ENCODE peak calls at places on chromosome 17, in six cellular contexts. Y, X, P, J, D and C are unnamed samples.

GRCh38 chr17:3897731-3898130 is 4.9 kb upstream of the CAMKK1 start:
- DNase-seq in Y (no peak), X (no peak), P (no peak), J (no peak), D (no peak), C (no peak)

GRCh38 chr17:16046966-16047365 is 47.3 kb downstream of the TTC19 start:
- DNase-seq in Y (no peak), X (no peak), P (no peak), J (no peak), D (no peak), C (peak; percentile 45)

GRCh38 chr17:1605681-1606351 is 22.8 kb downstream of the SLC43A2 start:
- DNase-seq in Y (no peak), X (no peak), P (no peak), J (no peak), D (no peak), C (no peak)

GRCh38 chr17:9987779-9988585 is 82.9 kb upstream of the RCVRN start:
- DNase-seq in Y (no peak), X (no peak), P (peak; percentile 72), J (no peak), D (peak; percentile 42), C (peak; percentile 40)

GRCh38 chr17:57406131-57406980 is 150.0 kb downstream of the MSI2 start:
- DNase-seq in Y (peak; percentile 8), X (peak; percentile 77), P (no peak), J (no peak), D (no peak), C (peak; percentile 70)

GRCh38 chr17:43627657-43628650 is 33.8 kb downstream of the MEOX1 start:
- DNase-seq in Y (no peak), X (no peak), P (no peak), J (no peak), D (no peak), C (peak; percentile 49)

GRCh38 chr17:75601057-75601987 is 13.7 kb downstream of the MYO15B start:
- DNase-seq in Y (no peak), X (peak; percentile 42), P (no peak), J (peak; percentile 68), D (peak; percentile 29), C (peak; percentile 29)

GRCh38 chr17:1377334-1377733 is 22.7 kb downstream of the YWHAE start:
- DNase-seq in Y (no peak), X (no peak), P (no peak), J (no peak), D (no peak), C (no peak)

DNA sequence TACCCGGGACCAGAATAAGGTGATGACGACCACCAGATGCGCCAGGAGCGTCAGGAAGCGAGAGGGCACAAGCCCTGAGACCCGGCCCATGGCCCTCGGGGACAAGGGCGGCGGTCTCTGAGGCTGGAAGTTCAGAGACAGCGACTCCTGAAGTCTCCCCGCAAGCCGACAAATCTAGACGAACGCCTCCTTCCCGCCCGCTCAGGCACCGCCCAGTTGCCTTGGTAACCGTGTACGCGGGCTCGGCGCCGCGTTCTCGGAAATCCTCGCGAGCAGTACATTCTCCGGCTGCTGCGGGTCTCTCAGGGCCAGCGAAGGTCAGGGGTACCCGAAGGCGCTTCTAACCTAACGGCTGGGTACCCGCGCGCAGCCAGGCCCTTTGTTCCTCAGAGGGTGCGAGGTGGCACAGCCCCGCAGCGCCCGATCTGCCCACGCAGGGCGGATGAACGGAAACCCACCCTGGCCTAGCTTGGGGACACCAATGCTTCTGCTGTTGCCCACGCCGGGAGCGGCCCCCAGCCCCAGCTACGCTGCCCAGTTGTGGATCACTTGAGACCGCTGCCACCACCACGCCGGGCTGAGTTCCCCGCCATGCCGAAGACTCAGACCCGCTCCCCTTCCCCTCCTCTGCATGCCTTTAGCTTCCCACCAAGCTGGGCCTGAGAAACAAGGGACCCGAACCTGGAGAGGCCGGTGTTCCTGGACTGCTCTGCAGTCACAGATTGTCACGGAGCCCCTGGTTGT is at the start of gene TMEM107:
- DNase-seq in Y (no peak), X (peak; percentile 82), P (peak; percentile 90), J (peak; percentile 94), D (peak; percentile 77), C (peak; percentile 83)
- TF ChIP-seq CTCF in Y (no peak), X (no peak), P (no peak), J (peak; percentile 10), D (no peak), C (peak; percentile 12)

GRCh38 chr17:12549499-12549901 is 116.2 kb upstream of the MYOCD start:
- DNase-seq in Y (no peak), X (no peak), P (no peak), J (no peak), D (no peak), C (peak; percentile 49)
- H3K4me3 ChIP-seq in Y (no peak overlapping the region), X (no peak overlapping the region), P (no peak overlapping the region), J (no peak overlapping the region), D (no peak overlapping the region), C (no peak overlapping the region)

GRCh38 chr17:82097919-82098168 is 192 bp downstream of the FASN start:
- DNase-seq in Y (no peak), X (no peak), P (no peak), J (no peak), D (no peak), C (no peak)

GRCh38 chr17:82096709-82097186 is 1.3 kb downstream of the FASN start:
- DNase-seq in Y (no peak), X (no peak), P (peak; percentile 50), J (no peak), D (no peak), C (no peak)

GRCh38 chr17:82098939-82099765 is 1.1 kb upstream of the FASN start:
- DNase-seq in Y (no peak), X (no peak), P (peak; percentile 67), J (no peak), D (no peak), C (no peak)

GRCh38 chr17:82097187-82097918 is 683 bp downstream of the FASN start:
- DNase-seq in Y (peak; percentile 4), X (no peak), P (peak; percentile 71), J (no peak), D (peak; percentile 42), C (peak; percentile 71)

DNA sequence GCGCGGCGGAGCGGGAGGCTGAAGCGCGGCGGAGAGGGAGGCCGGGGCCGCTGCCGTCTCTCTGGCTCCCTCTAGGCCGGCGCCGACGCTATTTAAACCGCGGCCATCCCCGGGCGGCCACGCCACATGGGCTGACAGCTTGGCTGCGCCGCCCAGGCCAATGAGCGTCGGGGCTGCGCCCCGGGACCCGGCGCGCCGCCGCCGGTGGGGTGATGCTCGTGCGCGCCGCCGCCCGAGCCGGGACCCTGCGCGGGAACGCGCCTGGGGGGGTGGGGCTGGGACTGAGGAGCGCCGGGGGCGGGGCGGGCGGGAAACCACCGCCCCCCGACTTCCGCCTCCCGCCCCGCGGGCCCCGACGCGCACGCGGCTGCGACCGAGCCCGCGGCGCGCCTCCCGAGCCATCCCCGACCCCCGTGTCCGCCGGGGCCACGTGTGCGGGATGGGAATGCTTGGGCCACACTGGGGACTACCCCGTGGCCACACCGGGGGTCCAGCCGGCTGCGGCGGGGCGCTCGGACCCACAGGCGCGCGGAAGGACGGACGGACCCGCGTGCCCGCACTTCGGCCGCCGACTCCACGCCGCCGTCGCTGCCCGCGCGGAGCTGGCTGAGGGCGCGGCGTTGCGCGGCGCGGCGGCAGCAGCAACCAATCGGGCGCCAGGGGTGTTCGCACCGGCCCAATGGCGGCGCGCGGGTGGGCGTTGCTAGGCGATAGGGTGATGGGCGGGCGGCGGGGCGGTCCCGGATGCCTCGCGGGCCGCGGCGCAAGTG is at the start of gene FASN:
- DNase-seq in Y (peak; percentile 73), X (peak; percentile 90), P (peak; percentile 97), J (peak; percentile 95), D (peak; percentile 93), C (peak; percentile 96)
- TF ChIP-seq CTCF in Y (peak; percentile 57), X (peak; percentile 34), P (peak; percentile 45), J (peak; percentile 68), D (peak; percentile 27), C (peak; percentile 29)

GRCh38 chr17:78367193-78367592 is 7.3 kb upstream of the SOCS3 start:
- DNase-seq in Y (no peak), X (no peak), P (no peak), J (no peak), D (no peak), C (no peak)

GRCh38 chr17:78365561-78366108 is 5.8 kb upstream of the SOCS3 start:
- DNase-seq in Y (no peak), X (no peak), P (no peak), J (peak; percentile 68), D (no peak), C (peak; percentile 72)

GRCh38 chr17:78364436-78365281 is 4.8 kb upstream of the SOCS3 start:
- DNase-seq in Y (no peak), X (no peak), P (no peak), J (no peak), D (no peak), C (peak; percentile 53)

GRCh38 chr17:78368348-78368747 is 8.5 kb upstream of the SOCS3 start:
- DNase-seq in Y (no peak), X (no peak), P (no peak), J (no peak), D (no peak), C (no peak)

GRCh38 chr17:78366109-78366848 is 6.4 kb upstream of the SOCS3 start:
- DNase-seq in Y (no peak), X (no peak), P (no peak), J (no peak), D (no peak), C (peak; percentile 80)
- H3K4me3 ChIP-seq in Y (no peak overlapping the region), X (no peak overlapping the region), P (no peak overlapping the region), J (no peak overlapping the region), D (no peak overlapping the region), C (no peak overlapping the region)

DNA sequence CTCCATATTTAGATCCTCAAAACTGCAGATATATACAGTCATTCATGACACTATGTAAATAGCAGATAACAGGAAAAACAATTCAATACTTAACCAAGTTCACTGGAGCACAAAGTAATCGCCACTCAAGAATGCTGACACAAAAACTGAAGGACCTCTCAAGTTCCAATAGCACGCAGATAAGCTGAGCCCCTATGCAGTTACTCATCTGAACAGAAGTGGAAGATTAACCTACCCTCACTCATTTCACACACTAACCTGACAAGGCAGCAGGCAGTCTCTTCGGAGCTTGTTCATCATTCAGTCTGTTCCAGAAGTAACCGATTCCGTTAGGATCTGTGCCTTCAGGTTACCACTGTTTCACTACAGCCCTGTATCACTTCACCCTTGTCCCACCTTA is 6.0 kb downstream of the HELZ start:
- DNase-seq in Y (no peak), X (no peak), P (no peak), J (no peak), D (no peak), C (no peak)
- TF ChIP-seq CTCF in Y (no peak), X (no peak), P (no peak), J (no peak), D (no peak), C (no peak)

GRCh38 chr17:64164592-64165285 is 34.8 kb upstream of the ERN1 start:
- DNase-seq in Y (no peak), X (no peak), P (no peak), J (no peak), D (no peak), C (no peak)

GRCh38 chr17:64161380-64161779 is 31.4 kb upstream of the ERN1 start:
- DNase-seq in Y (no peak), X (no peak), P (no peak), J (no peak), D (no peak), C (peak; percentile 84)

GRCh38 chr17:64163468-64163867 is 33.5 kb upstream of the ERN1 start:
- DNase-seq in Y (no peak), X (no peak), P (no peak), J (peak; percentile 48), D (no peak), C (no peak)

GRCh38 chr17:64160378-64160777 is 30.4 kb upstream of the ERN1 start:
- DNase-seq in Y (peak; percentile 58), X (no peak), P (no peak), J (peak; percentile 43), D (peak; percentile 88), C (no peak)

GRCh38 chr17:64162575-64162974 is 32.6 kb upstream of the ERN1 start:
- DNase-seq in Y (no peak), X (no peak), P (no peak), J (peak; percentile 13), D (no peak), C (no peak)
- H3K4me3 ChIP-seq in Y (no peak overlapping the region), X (no peak overlapping the region), P (no peak overlapping the region), J (no peak overlapping the region), D (no peak overlapping the region), C (no peak overlapping the region)